ENCODE peak calls at places on chromosomes 4 and X, in four cellular contexts. M, I, G and B are unnamed samples.

GRCh38 chrX:24396930-24397277 is 36.5 kb downstream of the SUPT20HL1 start:
- DNase-seq in I (no peak), G (no peak), M (no peak), B (no peak)

GRCh38 chr4:26660261-26660660 is 76.4 kb downstream of the TBC1D19 start:
- DNase-seq in I (no peak), M (no peak), G (no peak), B (no peak)

GRCh38 chrX:114584434-114584943 is 603 bp downstream of the HTR2C start:
- DNase-seq in G (no peak), M (no peak), I (no peak), B (no peak)

GRCh38 chrX:22109442-22109841 is 77.3 kb downstream of the PHEX start:
- DNase-seq in M (no peak), G (no peak), I (no peak), B (no peak)

GRCh38 chr4:19739101-19739651 is 512.5 kb upstream of the SLIT2 start:
- DNase-seq in G (no peak), M (peak; percentile 90), I (no peak), B (peak; percentile 46)

GRCh38 chr4:13538427-13538973 is 5.8 kb downstream of the NKX3-2 start:
- DNase-seq in M (no peak), I (no peak), G (no peak), B (no peak)

GRCh38 chrX:23513121-23513520 is 154.2 kb upstream of the PRDX4 start:
- DNase-seq in G (no peak), M (no peak), I (no peak), B (no peak)

GRCh38 chr4:633406-633805 is 8.0 kb downstream of the PDE6B start:
- DNase-seq in G (no peak), M (no peak), I (no peak), B (no peak)

GRCh38 chrX:100609591-100609990 is 24.9 kb downstream of the TNMD start:
- DNase-seq in G (no peak), I (no peak), M (no peak), B (no peak)

GRCh38 chr4:6674500-6675149 is 19.1 kb upstream of the S100P start:
- DNase-seq in I (no peak), G (no peak), M (no peak), B (peak; percentile 32)

GRCh38 chr4:174578366-174578765 is 56.1 kb upstream of the HPGD start:
- DNase-seq in M (no peak), I (no peak), G (no peak), B (no peak)

GRCh38 chrX:319579-320125 is 1.1 kb upstream of the GTPBP6 start:
- DNase-seq in M (no peak), G (peak; percentile 25), I (peak; percentile 35), B (no peak)

GRCh38 chrX:136344321-136344720 is 43.6 kb downstream of the ADGRG4 start:
- DNase-seq in I (no peak), M (no peak), G (no peak), B (no peak)

GRCh38 chr4:82287720-82288119 is 86.1 kb downstream of the HNRNPD start:
- DNase-seq in G (no peak), M (no peak), I (no peak), B (no peak)

GRCh38 chr4:68597489-68597888 is 21.4 kb upstream of the UGT2B17 start:
- DNase-seq in G (no peak), M (no peak), I (no peak), B (no peak)

GRCh38 chrX:48626401-48627298 is 29.4 kb downstream of the WDR13 start:
- DNase-seq in I (no peak), G (no peak), M (no peak), B (no peak)

GRCh38 chr4:87853108-87853507 is 20.3 kb downstream of the MEPE start:
- DNase-seq in I (no peak), M (no peak), G (no peak), B (no peak)

GRCh38 chr4:136637071-136637777 is 895.1 kb downstream of the PCDH18 start:
- DNase-seq in G (no peak), I (no peak), M (no peak), B (no peak)

GRCh38 chr4:125390126-125390525 is 75.4 kb downstream of the FAT4 start:
- DNase-seq in M (no peak), I (no peak), G (no peak), B (no peak)

GRCh38 chr4:140068247-140068646 is 85.7 kb downstream of the MAML3 start:
- DNase-seq in G (no peak), M (no peak), I (no peak), B (no peak)

GRCh38 chr4:176792348-176793059 is at the start of gene VEGFC:
- DNase-seq in G (no peak), I (peak; percentile 62), M (no peak), B (peak; percentile 84)

GRCh38 chr4:176793060-176793605 is 411 bp upstream of the VEGFC start:
- DNase-seq in G (no peak), I (no peak), M (no peak), B (no peak)

GRCh38 chr4:176789955-176790354 is 2.8 kb downstream of the VEGFC start:
- DNase-seq in I (no peak), M (peak; percentile 42), G (no peak), B (no peak)

GRCh38 chr4:176790398-176790797 is 2.3 kb downstream of the VEGFC start:
- DNase-seq in I (no peak), G (no peak), M (no peak), B (no peak)

GRCh38 chr4:176791591-176792347 is 953 bp downstream of the VEGFC start:
- DNase-seq in G (no peak), M (no peak), I (peak; percentile 26), B (peak; percentile 80)
- H3K4me3 ChIP-seq in G (peak overlapping the region; percentile 69), M (peak overlapping the region; percentile 81), I (peak overlapping the region; percentile 65), B (peak overlapping the region; percentile 79)

DNA sequence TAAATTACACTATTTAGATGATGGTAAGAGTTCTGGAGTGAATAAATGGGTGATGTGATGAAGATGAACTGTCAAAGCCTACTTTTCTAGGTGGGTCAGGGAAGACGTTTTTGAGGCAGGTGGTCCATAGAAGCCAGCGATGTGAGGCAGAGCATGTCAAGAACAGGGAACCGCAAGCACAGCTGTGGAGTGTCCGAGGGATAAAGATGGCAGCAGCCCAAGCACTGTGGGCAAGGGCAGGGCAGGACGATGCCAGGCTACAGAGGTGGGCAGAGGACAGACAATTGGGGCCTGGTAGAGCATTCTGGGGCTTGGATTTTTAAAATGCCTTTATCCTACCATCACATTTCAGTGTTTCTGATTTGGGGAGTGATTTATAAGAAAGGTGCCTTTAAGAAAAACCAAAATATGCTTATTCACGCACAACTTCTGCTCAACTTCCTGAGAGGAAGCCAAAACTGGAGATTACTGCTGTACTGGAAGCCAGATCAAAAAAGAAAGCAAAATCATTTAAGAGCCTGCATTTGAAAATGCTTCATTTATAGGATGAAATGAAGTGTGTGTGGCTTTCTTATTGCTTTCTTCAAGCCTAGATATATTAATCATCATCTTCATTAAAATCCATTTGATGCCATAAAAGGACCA is 119.0 kb upstream of the WDR17 start:
- DNase-seq in G (no peak), M (no peak), I (no peak), B (no peak)
- H3K4me3 ChIP-seq in G (peak overlapping the region; percentile 11), M (no peak overlapping the region), I (no peak overlapping the region), B (no peak overlapping the region)

DNA sequence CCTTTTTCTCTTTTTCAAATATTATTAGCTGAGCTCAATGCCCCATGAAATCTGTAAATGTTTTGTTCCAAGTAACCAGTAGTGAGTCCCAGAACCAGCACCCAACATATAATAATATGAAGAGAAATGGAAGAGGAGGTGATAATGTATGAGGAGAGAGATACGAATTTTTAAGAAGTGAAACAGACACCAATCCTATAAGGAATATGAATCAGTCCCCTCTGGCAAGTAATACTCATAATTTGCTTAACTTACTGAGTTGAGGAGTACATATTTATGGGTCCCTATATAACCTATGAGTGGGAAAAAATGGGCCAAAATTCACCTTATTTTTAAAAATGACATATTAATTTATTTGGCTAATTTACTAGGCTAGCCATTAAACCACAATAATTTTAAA is 8.4 kb upstream of the CBR4 start:
- DNase-seq in I (no peak), G (no peak), M (no peak), B (no peak)
- H3K4me3 ChIP-seq in I (no peak overlapping the region), G (no peak overlapping the region), M (no peak overlapping the region), B (no peak overlapping the region)

DNA sequence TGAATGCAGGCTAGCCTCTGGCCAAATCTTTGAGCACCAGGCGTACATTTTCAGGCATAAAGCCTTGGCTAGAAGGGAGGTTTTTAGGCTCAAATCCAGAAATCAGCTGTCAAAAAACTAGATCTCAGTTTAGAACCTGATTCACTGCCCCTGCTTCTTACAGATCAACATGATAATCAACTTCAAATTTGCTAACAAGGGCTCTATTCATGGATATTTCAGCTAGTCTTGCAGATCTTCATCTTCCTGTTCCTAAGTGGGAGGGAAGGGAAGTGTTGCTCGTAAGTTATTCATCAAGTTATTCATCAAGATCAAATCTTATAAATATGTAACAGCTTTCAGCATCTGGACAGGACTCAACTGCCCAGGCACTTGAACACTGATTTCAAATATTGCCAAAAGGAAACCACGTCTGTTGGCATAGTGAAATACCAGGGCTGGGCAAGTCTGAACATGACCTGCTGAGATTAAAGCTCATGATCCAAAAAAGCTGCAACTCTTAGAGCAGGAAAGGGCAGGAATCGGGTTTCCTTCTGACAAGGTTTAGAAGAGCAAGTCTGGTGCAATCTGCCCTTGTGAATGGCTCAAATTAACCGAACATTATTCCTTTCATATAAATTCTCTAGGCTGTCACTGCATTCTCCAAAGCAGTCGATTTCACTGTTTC is 200.3 kb downstream of the PDGFC start:
- DNase-seq in G (no peak), I (no peak), M (peak; percentile 55), B (peak; percentile 63)
- H3K4me3 ChIP-seq in G (peak overlapping the region; percentile 42), I (no peak overlapping the region), M (no peak overlapping the region), B (no peak overlapping the region)

DNA sequence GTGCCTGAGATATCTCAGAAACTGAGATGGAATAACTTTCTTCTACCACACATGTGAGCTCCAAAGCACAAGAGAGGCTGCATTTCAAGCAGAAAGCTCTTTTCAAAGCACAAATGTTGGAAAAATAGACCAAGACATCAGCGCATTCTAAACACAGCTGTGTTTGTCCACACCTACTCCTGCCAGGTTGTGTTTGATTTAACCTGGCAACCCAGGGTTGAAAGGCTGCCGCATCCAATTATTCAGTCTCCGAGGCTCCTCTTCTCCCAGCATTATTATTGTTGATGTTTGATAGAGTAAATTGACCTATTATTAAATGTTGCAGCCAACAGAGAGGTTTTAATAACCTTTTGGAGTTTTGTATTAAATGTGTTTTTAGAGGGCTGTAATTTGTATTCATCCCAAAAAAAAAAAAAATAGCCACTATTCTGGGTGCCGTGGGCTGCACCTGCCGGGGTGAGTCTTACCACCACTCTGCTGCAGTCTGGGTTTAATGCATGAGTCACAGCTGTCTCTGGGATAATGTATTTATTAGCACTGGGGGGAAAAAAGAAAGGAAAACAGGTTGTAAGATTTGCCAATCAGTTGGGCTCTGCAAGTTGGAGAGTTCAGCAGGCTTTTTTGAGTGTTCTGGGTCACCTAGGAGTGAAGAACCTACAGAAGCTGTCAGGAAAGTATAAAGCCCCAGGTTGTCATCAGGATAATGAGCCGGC is 105.2 kb upstream of the NOCT start:
- DNase-seq in I (no peak), G (no peak), M (peak; percentile 63), B (no peak)
- H3K4me3 ChIP-seq in I (no peak overlapping the region), G (no peak overlapping the region), M (no peak overlapping the region), B (no peak overlapping the region)

GRCh38 chr4:89000844-89001360 is 56.1 kb downstream of the FAM13A start:
- DNase-seq in I (no peak), G (no peak), M (no peak), B (no peak)
- H3K4me3 ChIP-seq in I (no peak overlapping the region), G (no peak overlapping the region), M (no peak overlapping the region), B (no peak overlapping the region)

DNA sequence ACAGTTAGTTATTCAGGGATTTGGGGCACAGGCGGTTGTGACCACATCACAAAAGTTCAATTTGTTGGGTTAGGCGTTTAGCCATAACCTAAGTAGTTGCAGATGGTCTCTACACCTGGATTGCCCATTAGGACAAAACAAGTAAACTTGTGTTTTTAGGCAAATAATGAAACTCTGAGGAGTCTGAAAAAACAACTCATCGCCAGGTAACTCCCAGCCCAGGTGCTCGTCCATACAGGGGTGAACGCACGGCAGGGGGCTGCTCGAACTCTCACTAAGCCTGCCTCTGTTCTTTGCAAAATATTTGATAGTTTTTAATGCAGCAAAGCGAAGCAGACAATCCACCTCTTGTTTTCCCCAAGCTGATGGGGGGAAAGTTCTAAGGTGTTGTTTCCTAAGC is 571 bp upstream of the RHOH start:
- DNase-seq in I (no peak), G (no peak), M (no peak), B (no peak)
- H3K4me3 ChIP-seq in I (no peak overlapping the region), G (no peak overlapping the region), M (no peak overlapping the region), B (no peak overlapping the region)